ENCODE peak calls at places on chromosome 6, in six cellular contexts. A is lower lobe of right lung, P is foreskin fibroblast, K is OCI-LY7, Y is astrocyte of the spinal cord, O is BJ. Q is an unnamed sample.

GRCh38 chr6:71326611-71327010 is 38.0 kb downstream of the OGFRL1 start:
- DNase-seq in A (no peak), P (no peak), K (no peak), Y (no peak), O (no peak), Q (no peak)

GRCh38 chr6:166903027-166903426 is 53.3 kb downstream of the RNASET2 start:
- DNase-seq in A (no peak), P (no peak), K (no peak), Y (no peak), O (no peak), Q (no peak)

GRCh38 chr6:104887350-104887749 is 27.6 kb upstream of the HACE1 start:
- DNase-seq in A (no peak), P (peak), K (peak), Y (peak), O (no peak), Q (peak)

GRCh38 chr6:73706971-73707370 is 11.0 kb downstream of the CD109 start:
- DNase-seq in A (no peak), P (no peak), K (no peak), Y (no peak), O (no peak), Q (no peak)

GRCh38 chr6:51818520-51819022 is 268.8 kb downstream of the PKHD1 start:
- DNase-seq in A (no peak), P (no peak), K (no peak), Y (no peak), O (no peak), Q (no peak)

GRCh38 chr6:21846541-21847451 is 253.2 kb downstream of the SOX4 start:
- DNase-seq in A (no peak), P (no peak), K (peak), Y (no peak), O (no peak), Q (no peak)

GRCh38 chr6:14453712-14454466 is 336.3 kb downstream of the CD83 start:
- DNase-seq in A (no peak), P (no peak), K (no peak), Y (no peak), O (no peak), Q (no peak)

GRCh38 chr6:75747371-75747984 is 1.6 kb upstream of the MYO6 start:
- DNase-seq in A (no peak), P (no peak), K (no peak), Y (no peak), O (no peak), Q (no peak)

GRCh38 chr6:93418113-93418447 is 1.3 kb downstream of the EPHA7 start:
- DNase-seq in A (no peak), P (no peak), K (no peak), Y (peak), O (no peak), Q (no peak)

GRCh38 chr6:46407246-46407645 is 84.0 kb downstream of the RCAN2 start:
- DNase-seq in A (no peak), P (no peak), K (no peak), Y (no peak), O (no peak), Q (no peak)

GRCh38 chr6:89034586-89035251 is 45.8 kb upstream of the PNRC1 start:
- DNase-seq in A (peak), P (peak), K (no peak), Y (peak), O (no peak), Q (no peak)

GRCh38 chr6:73579851-73580246 is 59.0 kb upstream of the EEF1A1 start:
- DNase-seq in A (no peak), P (peak), K (no peak), Y (peak), O (peak), Q (peak)

GRCh38 chr6:160067564-160067963 is 54.1 kb upstream of the SLC22A1 start:
- DNase-seq in A (no peak), P (no peak), K (peak), Y (no peak), O (no peak), Q (no peak)

GRCh38 chr6:3701631-3702030 is 49.9 kb downstream of the PXDC1 start:
- DNase-seq in A (no peak), P (no peak), K (no peak), Y (no peak), O (no peak), Q (no peak)

GRCh38 chr6:54179152-54179551 is 67.9 kb downstream of the MLIP start:
- DNase-seq in A (no peak), P (no peak), K (no peak), Y (no peak), O (no peak), Q (no peak)

GRCh38 chr6:101824551-101825345 is 431.2 kb downstream of the GRIK2 start:
- DNase-seq in A (no peak), P (no peak), K (no peak), Y (peak), O (no peak), Q (no peak)

GRCh38 chr6:89082439-89082838 is 1.9 kb downstream of the PNRC1 start:
- DNase-seq in A (no peak), P (no peak), K (peak), Y (peak), O (no peak), Q (no peak)

GRCh38 chr6:157980288-157981131 is 1.2 kb upstream of the SYNJ2 start:
- DNase-seq in A (no peak), P (no peak), K (no peak), Y (no peak), O (no peak), Q (no peak)

GRCh38 chr6:145836170-145836569 is 21.6 kb upstream of the FBXO30 start:
- DNase-seq in A (no peak), P (peak), K (no peak), Y (peak), O (no peak), Q (no peak)

GRCh38 chr6:85594197-85594930 is 706 bp upstream of the SNX14 start:
- DNase-seq in A (no peak), P (peak), K (peak), Y (no peak), O (no peak), Q (no peak)

GRCh38 chr6:88220493-88220892 is 54.3 kb upstream of the CNR1 start:
- DNase-seq in A (no peak), P (peak), K (peak), Y (peak), O (no peak), Q (peak)

GRCh38 chr6:159513914-159514313 is 179.1 kb downstream of the SOD2 start:
- DNase-seq in A (no peak), P (no peak), K (no peak), Y (no peak), O (no peak), Q (no peak)

GRCh38 chr6:160124007-160124406 is 2.4 kb downstream of the SLC22A1 start:
- DNase-seq in A (no peak), P (no peak), K (no peak), Y (no peak), O (no peak), Q (no peak)

GRCh38 chr6:148348335-148348734 is 5.7 kb downstream of the SASH1 start:
- DNase-seq in A (no peak), P (no peak), K (no peak), Y (no peak), O (no peak), Q (no peak)

GRCh38 chr6:111121789-111122350 is 34.6 kb downstream of the SLC16A10 start:
- DNase-seq in A (no peak), P (no peak), K (no peak), Y (no peak), O (no peak), Q (no peak)

GRCh38 chr6:56927538-56928453 is 27.1 kb upstream of the BEND6 start:
- DNase-seq in A (no peak), P (peak), K (peak), Y (no peak), O (no peak), Q (no peak)

GRCh38 chr6:138297761-138298298 is 79.5 kb upstream of the PBOV1 start:
- DNase-seq in A (no peak), P (peak), K (no peak), Y (peak), O (peak), Q (no peak)

GRCh38 chr6:20630617-20631448 is 96.6 kb downstream of the CDKAL1 start:
- DNase-seq in A (no peak), P (no peak), K (no peak), Y (no peak), O (no peak), Q (no peak)

GRCh38 chr6:51887859-51888258 is 199.6 kb downstream of the PKHD1 start:
- DNase-seq in A (no peak), P (no peak), K (no peak), Y (no peak), O (no peak), Q (no peak)

GRCh38 chr6:120211955-120212792 is 862.6 kb upstream of the MAN1A1 start:
- DNase-seq in A (no peak), P (peak), K (no peak), Y (peak), O (no peak), Q (peak)

GRCh38 chr6:25499851-25500250 is 152.2 kb upstream of the SCGN start:
- DNase-seq in A (no peak), P (peak), K (no peak), Y (peak), O (no peak), Q (peak)

GRCh38 chr6:142947702-142948480 is 2.9 kb upstream of the HIVEP2 start:
- DNase-seq in A (no peak), P (no peak), K (peak), Y (no peak), O (no peak), Q (no peak)

GRCh38 chr6:53741417-53741816 is 53.4 kb upstream of the LRRC1 start:
- DNase-seq in A (peak), P (no peak), K (no peak), Y (no peak), O (no peak), Q (no peak)

GRCh38 chr6:124795879-124796838 is 166.1 kb upstream of the RNF217 start:
- DNase-seq in A (no peak), P (peak), K (peak), Y (peak), O (no peak), Q (peak)

GRCh38 chr6:33213166-33213988 is 5.1 kb downstream of the RING1 start:
- DNase-seq in A (no peak), P (peak), K (no peak), Y (no peak), O (no peak), Q (no peak)

GRCh38 chr6:42981866-42982265 is 2.5 kb upstream of the PPP2R5D start:
- DNase-seq in A (no peak), P (no peak), K (no peak), Y (no peak), O (no peak), Q (no peak)

GRCh38 chr6:44289726-44290125 is 19.5 kb downstream of the TMEM151B start:
- DNase-seq in A (no peak), P (no peak), K (no peak), Y (no peak), O (no peak), Q (no peak)

GRCh38 chr6:147283460-147283859 is 79.2 kb downstream of the STXBP5 start:
- DNase-seq in A (no peak), P (peak), K (no peak), Y (peak), O (no peak), Q (no peak)

GRCh38 chr6:150587637-150588036 is 12.0 kb upstream of the PLEKHG1 start:
- DNase-seq in A (no peak), P (no peak), K (no peak), Y (no peak), O (no peak), Q (no peak)

DNA sequence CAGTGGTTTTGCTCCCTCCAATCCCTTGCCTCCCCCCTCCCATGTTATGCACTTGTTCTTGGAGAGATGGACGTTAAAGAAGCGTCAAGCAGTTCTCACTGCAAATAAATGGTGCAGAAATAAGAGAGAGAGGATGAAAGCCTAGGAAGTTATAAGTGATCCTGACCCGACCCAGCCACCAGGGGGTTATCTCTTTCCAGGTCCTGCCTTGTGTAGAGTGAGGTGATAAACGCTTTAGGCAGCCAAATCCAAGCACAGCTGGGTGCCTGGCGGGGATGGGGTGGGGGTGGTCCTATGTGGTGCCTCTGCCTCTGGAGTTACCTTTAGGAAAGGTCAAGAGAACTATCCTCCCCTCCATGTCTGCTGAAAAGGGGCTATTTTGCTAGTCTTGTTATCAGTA is 9.1 kb upstream of the TFAP2A start:
- DNase-seq in A (no peak), P (no peak), K (peak), Y (no peak), O (no peak), Q (no peak)
- TF ChIP-seq CTCF in A (no peak), P (no peak), K (peak), Y (no peak), O (peak), Q (no peak)

GRCh38 chr6:36757943-36758508 is 60.4 kb downstream of the RAB44 start:
- DNase-seq in A (no peak), P (no peak), K (no peak), Y (no peak), O (no peak), Q (no peak)

GRCh38 chr6:36758516-36759176 is 61.0 kb downstream of the RAB44 start:
- DNase-seq in A (no peak), P (no peak), K (peak), Y (no peak), O (no peak), Q (no peak)

GRCh38 chr6:36757206-36757605 is 59.6 kb downstream of the RAB44 start:
- DNase-seq in A (no peak), P (no peak), K (peak), Y (no peak), O (no peak), Q (no peak)

GRCh38 chr6:36755435-36756348 is 58.1 kb downstream of the RAB44 start:
- DNase-seq in A (no peak), P (no peak), K (peak), Y (peak), O (no peak), Q (no peak)

DNA sequence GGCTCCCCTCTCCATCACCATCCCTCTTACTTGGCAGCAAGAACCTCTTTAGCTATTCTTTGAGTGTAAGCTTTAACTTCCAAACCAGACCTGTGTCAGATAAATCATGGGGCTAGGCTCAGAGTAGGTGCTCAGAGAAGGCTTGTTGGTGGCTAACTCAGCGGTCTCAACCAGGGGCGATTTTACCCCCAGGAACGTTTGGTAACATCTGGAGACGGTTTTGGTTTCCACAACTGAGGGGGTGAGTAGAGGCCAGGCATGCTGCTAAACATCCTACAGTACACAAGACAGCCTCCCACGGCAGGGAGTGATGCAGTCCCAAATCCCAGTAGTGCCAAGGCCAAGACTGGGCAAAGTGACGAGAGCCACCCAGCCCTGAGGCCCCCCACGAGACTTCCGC is 59.1 kb downstream of the RAB44 start:
- DNase-seq in A (no peak), P (no peak), K (peak), Y (no peak), O (no peak), Q (no peak)
- H3K4me3 ChIP-seq in A (peak), P (no peak), K (peak), Y (no peak), O (no peak), Q (no peak)

DNA sequence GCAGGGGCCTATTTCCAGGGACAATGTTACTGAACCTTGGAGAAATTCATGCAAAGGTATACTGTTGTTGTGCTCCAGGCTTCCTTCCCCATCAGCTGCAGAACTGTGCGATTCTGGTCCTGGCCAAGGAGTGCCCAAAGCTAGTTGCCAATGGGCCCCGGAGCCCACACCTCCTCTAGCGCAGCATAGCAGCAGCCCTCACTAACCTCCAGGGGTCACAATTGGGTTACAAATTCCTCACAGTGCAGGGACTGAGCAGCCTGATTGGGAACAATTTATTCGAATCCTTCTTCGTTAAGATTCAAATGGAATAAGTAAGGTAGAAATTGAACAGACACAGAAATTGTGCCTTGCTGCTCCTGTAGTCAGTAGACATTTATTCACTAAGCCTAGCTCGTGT is 284.9 kb downstream of the PRKN start:
- DNase-seq in A (no peak), P (no peak), K (peak), Y (no peak), O (no peak), Q (peak)
- TF ChIP-seq CTCF in A (peak), P (no peak), K (peak), Y (no peak), O (no peak), Q (peak)

GRCh38 chr6:30345852-30346251 is 896 bp downstream of the RPP21 start:
- DNase-seq in A (no peak), P (no peak), K (no peak), Y (no peak), O (no peak), Q (no peak)
- H3K4me3 ChIP-seq in A (peak), P (peak), K (peak), Y (peak), O (peak), Q (peak)

GRCh38 chr6:99905209-99906106 is 88.6 kb downstream of the MCHR2 start:
- DNase-seq in A (no peak), P (peak), K (peak), Y (peak), O (peak), Q (peak)
- TF ChIP-seq CTCF in A (peak), P (peak), K (peak), Y (peak), O (peak), Q (peak)

GRCh38 chr6:106885659-106886058 is 88.9 kb downstream of the CD24 start:
- DNase-seq in A (no peak), P (no peak), K (no peak), Y (no peak), O (no peak), Q (no peak)
- H3K4me3 ChIP-seq in A (no peak), P (no peak), K (no peak), Y (no peak), O (no peak), Q (no peak)

DNA sequence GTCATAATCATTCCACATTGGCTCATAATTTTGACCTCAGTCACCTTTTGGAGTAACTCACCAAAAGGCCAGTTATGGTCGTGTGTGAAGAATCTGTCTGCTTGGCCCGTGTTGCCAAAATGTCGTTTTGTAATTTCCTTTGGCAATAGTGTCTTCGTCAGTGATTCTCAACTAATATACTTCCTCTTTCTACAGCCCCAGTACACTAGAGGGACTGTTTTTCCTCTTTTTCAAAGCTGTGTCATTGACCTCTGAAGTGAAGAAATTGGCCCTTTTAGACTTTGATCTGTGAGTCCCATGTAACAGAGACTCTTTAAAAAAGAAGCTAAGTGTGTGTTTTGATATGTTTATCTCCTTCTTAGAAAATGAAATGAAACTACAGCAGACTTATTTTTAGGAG is 5.2 kb downstream of the FOXO3 start:
- DNase-seq in A (no peak), P (peak), K (peak), Y (peak), O (no peak), Q (no peak)
- TF ChIP-seq CTCF in A (peak), P (no peak), K (peak), Y (peak), O (peak), Q (no peak)

GRCh38 chr6:41036188-41036587 is 2.8 kb downstream of the UNC5CL start:
- DNase-seq in A (no peak), P (no peak), K (no peak), Y (no peak), O (no peak), Q (no peak)
- H3K4me3 ChIP-seq in A (no peak), P (no peak), K (no peak), Y (no peak), O (no peak), Q (no peak)

DNA sequence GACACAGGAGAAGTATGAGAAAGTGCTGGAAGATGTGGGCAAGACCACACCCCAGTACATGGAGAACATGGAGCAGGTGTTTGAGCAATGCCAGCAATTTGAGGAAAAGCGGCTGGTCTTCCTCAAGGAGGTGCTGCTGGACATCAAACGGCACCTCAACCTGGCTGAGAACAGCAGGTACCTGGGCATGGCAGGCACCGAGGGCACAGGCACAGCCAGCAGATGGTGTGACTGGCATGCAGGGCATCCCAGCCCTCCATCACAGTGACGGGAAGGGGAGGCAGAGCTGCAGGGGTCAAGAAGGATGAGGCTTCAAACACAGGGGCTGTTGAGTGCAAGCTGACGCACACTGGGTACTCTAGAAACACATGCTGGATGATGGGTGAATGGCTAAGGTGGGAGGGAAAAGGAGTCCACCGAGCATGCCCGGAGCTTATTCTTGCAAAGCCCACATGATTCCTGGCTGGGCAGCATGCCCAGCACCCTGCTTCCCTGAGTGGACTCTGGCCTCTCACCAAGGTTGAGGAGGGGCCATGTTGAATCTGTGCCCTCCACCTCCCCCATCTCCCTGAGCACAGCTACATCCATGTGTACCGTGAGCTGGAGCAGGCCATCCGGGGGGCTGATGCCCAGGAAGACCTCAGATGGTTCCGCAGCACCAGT is 26.3 kb downstream of the SPDEF start:
- DNase-seq in A (peak), P (no peak), K (no peak), Y (no peak), O (no peak), Q (no peak)
- TF ChIP-seq CTCF in A (no peak), P (no peak), K (no peak), Y (no peak), O (no peak), Q (no peak)

DNA sequence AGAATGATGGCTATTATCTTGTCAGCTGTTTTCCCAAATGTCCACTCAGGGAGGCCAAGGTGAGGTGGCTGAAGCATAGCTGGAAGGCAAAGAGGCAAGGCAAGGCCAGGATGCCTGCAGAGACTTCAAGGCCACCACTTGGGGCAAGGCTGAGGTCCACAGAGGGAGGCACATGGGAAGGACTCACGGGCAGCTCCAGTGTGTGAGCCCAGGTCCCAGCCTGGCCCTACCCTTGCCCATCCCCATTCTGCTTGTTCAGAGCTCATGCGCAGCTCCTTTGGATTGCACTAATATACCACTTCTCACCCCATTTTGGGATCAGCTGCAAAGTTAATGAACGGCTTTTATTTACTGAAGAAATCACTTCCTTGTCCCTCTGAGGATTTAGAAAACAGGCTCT is 111.1 kb upstream of the KCNK16 start:
- DNase-seq in A (no peak), P (no peak), K (no peak), Y (no peak), O (no peak), Q (no peak)
- H3K4me3 ChIP-seq in A (no peak), P (no peak), K (no peak), Y (no peak), O (no peak), Q (no peak)

Q was measured in astrocyte of the cerebellum.